ENCODE peak calls at places on chromosome 16, in six cellular contexts. T is heart right ventricle; D is smooth muscle cell of the brain vasculature; Z is amniotic stem cell; V is AG08395; R is naive thymus-derived CD4-positive, alpha-beta T cell. L is an unnamed sample.

GRCh38 chr16:84532855-84533486 is 28.5 kb upstream of the MEAK7 start:
- DNase-seq in D (no peak), T (no peak), V (no peak), R (no peak), Z (no peak), L (no peak)

GRCh38 chr16:28497861-28498599 is 3.6 kb downstream of the APOBR start:
- DNase-seq in D (no peak), V (no peak), T (no peak), R (no peak), Z (no peak), L (no peak)

GRCh38 chr16:16158741-16159374 is 64.4 kb downstream of the ABCC6 start:
- DNase-seq in R (no peak), D (no peak), T (no peak), Z (no peak), V (no peak), L (no peak)

GRCh38 chr16:68707341-68708152 is 29.5 kb upstream of the CDH1 start:
- DNase-seq in V (no peak), D (peak), T (peak), R (no peak), Z (no peak), L (peak)

GRCh38 chr16:88535181-88535856 is 34.9 kb upstream of the ZC3H18 start:
- DNase-seq in Z (no peak), R (no peak), D (no peak), V (no peak), T (no peak), L (no peak)

GRCh38 chr16:72910875-72911274 is 137.1 kb downstream of the ZFHX3 start:
- DNase-seq in D (no peak), R (no peak), T (no peak), Z (no peak), V (no peak), L (no peak)

GRCh38 chr16:81511371-81511770 is 66.8 kb downstream of the CMIP start:
- DNase-seq in D (no peak), V (no peak), T (no peak), Z (peak), R (no peak), L (no peak)

GRCh38 chr16:20383106-20384029 is 21.2 kb downstream of the PDILT start:
- DNase-seq in R (peak), Z (peak), D (no peak), T (no peak), V (peak), L (peak)

GRCh38 chr16:84874983-84875382 is 55.2 kb downstream of the CRISPLD2 start:
- DNase-seq in D (no peak), R (no peak), Z (no peak), T (no peak), V (no peak), L (no peak)

GRCh38 chr16:23408242-23409201 is 44.5 kb downstream of the COG7 start:
- DNase-seq in T (peak), Z (no peak), V (peak), R (no peak), D (no peak), L (no peak)

GRCh38 chr16:89345663-89346150 is 128.2 kb downstream of the ZNF778 start:
- DNase-seq in D (no peak), V (no peak), R (no peak), T (no peak), Z (no peak), L (no peak)

GRCh38 chr16:28217326-28217725 is 5.6 kb upstream of the XPO6 start:
- DNase-seq in R (no peak), T (no peak), D (no peak), Z (no peak), V (no peak), L (no peak)

GRCh38 chr16:85490971-85491771 is 122.0 kb upstream of the GSE1 start:
- DNase-seq in V (no peak), Z (no peak), D (no peak), T (no peak), R (peak), L (no peak)

GRCh38 chr16:88989852-88990547 is 13.0 kb upstream of the CBFA2T3 start:
- DNase-seq in D (no peak), R (no peak), Z (no peak), V (no peak), T (no peak), L (no peak)

GRCh38 chr16:80804061-80804450 is 342 bp downstream of the CDYL2 start:
- DNase-seq in D (no peak), V (peak), T (peak), Z (no peak), R (peak), L (peak)

GRCh38 chr16:1403733-1404132 is 10.8 kb downstream of the UNKL start:
- DNase-seq in Z (no peak), V (no peak), D (no peak), T (no peak), R (no peak), L (no peak)

GRCh38 chr16:81673432-81673831 is 105.7 kb upstream of the PLCG2 start:
- DNase-seq in Z (no peak), T (no peak), R (no peak), V (no peak), D (no peak), L (no peak)

GRCh38 chr16:79644977-79645667 is 44.6 kb upstream of the MAF start:
- DNase-seq in R (no peak), V (no peak), Z (no peak), D (no peak), T (no peak), L (no peak)

GRCh38 chr16:69276143-69277115 is 34.7 kb upstream of the VPS4A start:
- DNase-seq in T (peak), Z (peak), R (no peak), D (peak), V (peak), L (peak)

GRCh38 chr16:35792516-35793285 is 2333.3 kb downstream of the TP53TG3F start:
- DNase-seq in D (no peak), R (no peak), Z (no peak), V (no peak), T (no peak), L (no peak)

GRCh38 chr16:48133455-48134226 is 22.2 kb downstream of the ABCC12 start:
- DNase-seq in Z (no peak), R (no peak), T (no peak), V (no peak), D (no peak), L (peak)

GRCh38 chr16:981695-982151 is at the start of gene SOX8:
- DNase-seq in Z (no peak), D (no peak), R (no peak), V (no peak), T (no peak), L (no peak)

GRCh38 chr16:64459821-64460220 is 662.0 kb downstream of the CDH11 start:
- DNase-seq in T (no peak), R (no peak), V (peak), D (no peak), Z (no peak), L (no peak)

GRCh38 chr16:28835864-28836760 is 10.0 kb downstream of the TUFM start:
- DNase-seq in D (no peak), Z (no peak), T (no peak), R (no peak), V (no peak), L (no peak)

GRCh38 chr16:29784901-29785500 is 5.5 kb upstream of the KIF22 start:
- DNase-seq in Z (peak), D (no peak), T (peak), V (peak), R (peak), L (peak)

GRCh38 chr16:27993587-27993986 is 69.9 kb downstream of the GSG1L start:
- DNase-seq in R (no peak), Z (no peak), D (no peak), V (no peak), T (no peak), L (no peak)

GRCh38 chr16:73956592-73957495 is 339.8 kb upstream of the PSMD7 start:
- DNase-seq in R (peak), V (peak), T (peak), Z (peak), D (peak), L (peak)

GRCh38 chr16:31009894-31010293 is 544 bp downstream of the STX1B start:
- DNase-seq in Z (no peak), T (no peak), V (no peak), R (no peak), D (no peak), L (no peak)

GRCh38 chr16:12010388-12011251 is 34.1 kb downstream of the SNX29 start:
- DNase-seq in R (peak), Z (no peak), V (peak), T (no peak), D (no peak), L (no peak)

GRCh38 chr16:75293173-75293572 is 41.7 kb upstream of the BCAR1 start:
- DNase-seq in V (no peak), R (no peak), D (no peak), Z (no peak), T (no peak), L (no peak)

GRCh38 chr16:85057948-85058347 is 30.4 kb downstream of the KIAA0513 start:
- DNase-seq in Z (no peak), D (no peak), R (no peak), V (no peak), T (no peak), L (no peak)

GRCh38 chr16:56690420-56691122 is 8.3 kb downstream of the MT1X start:
- DNase-seq in D (no peak), R (no peak), Z (no peak), V (no peak), T (no peak), L (no peak)

GRCh38 chr16:3166505-3166886 is 21.5 kb upstream of the OR1F1 start:
- DNase-seq in Z (no peak), T (no peak), R (no peak), D (no peak), V (no peak), L (no peak)

L was measured in lung.